ENCODE peak calls at places on chromosomes 4 and X, in ten cellular contexts. One of them, this sample, is unnamed.

GRCh38 chr4:62053974-62054373 is 853.8 kb downstream of the ADGRL3 start:
- DNase-seq in A549: no peak
- DNase-seq in GM12878: no peak
- DNase-seq in K562: no peak
- DNase-seq in endothelial cell of umbilical vein: no peak
- DNase-seq in HCT116: no peak
- DNase-seq in WTC11: no peak
- DNase-seq in SK-N-SH: no peak
- DNase-seq in HepG2: no peak
- DNase-seq in H1: no peak
- DNase-seq in this sample: no peak

GRCh38 chr4:131013226-131013625 is 1917.3 kb downstream of the C4orf33 start:
- DNase-seq in A549: no peak
- DNase-seq in GM12878: no peak
- DNase-seq in K562: no peak
- DNase-seq in endothelial cell of umbilical vein: no peak
- DNase-seq in HCT116: no peak
- DNase-seq in WTC11: no peak
- DNase-seq in SK-N-SH: no peak
- DNase-seq in HepG2: no peak
- DNase-seq in H1: no peak
- DNase-seq in this sample: no peak

GRCh38 chr4:1570291-1571164 is 113.6 kb downstream of the FAM53A start:
- DNase-seq in A549: no peak
- DNase-seq in GM12878: no peak
- DNase-seq in K562: no peak
- DNase-seq in endothelial cell of umbilical vein: no peak
- DNase-seq in HCT116: no peak
- DNase-seq in WTC11: peak; percentile 31
- DNase-seq in SK-N-SH: no peak
- DNase-seq in HepG2: no peak
- DNase-seq in H1: no peak
- DNase-seq in this sample: no peak

GRCh38 chr4:90186229-90186628 is 59.0 kb downstream of the CCSER1 start:
- DNase-seq in A549: no peak
- DNase-seq in GM12878: no peak
- DNase-seq in K562: no peak
- DNase-seq in endothelial cell of umbilical vein: no peak
- DNase-seq in HCT116: no peak
- DNase-seq in WTC11: no peak
- DNase-seq in SK-N-SH: no peak
- DNase-seq in HepG2: no peak
- DNase-seq in H1: no peak
- DNase-seq in this sample: no peak

GRCh38 chr4:14592950-14593349 is 409.3 kb upstream of the CPEB2 start:
- DNase-seq in A549: no peak
- DNase-seq in GM12878: no peak
- DNase-seq in K562: no peak
- DNase-seq in endothelial cell of umbilical vein: no peak
- DNase-seq in HCT116: no peak
- DNase-seq in WTC11: no peak
- DNase-seq in SK-N-SH: no peak
- DNase-seq in HepG2: no peak
- DNase-seq in H1: no peak
- DNase-seq in this sample: no peak

GRCh38 chr4:14916554-14917304 is 85.6 kb upstream of the CPEB2 start:
- DNase-seq in A549: peak; percentile 51
- DNase-seq in GM12878: peak; percentile 12
- DNase-seq in K562: no peak
- DNase-seq in endothelial cell of umbilical vein: no peak
- DNase-seq in HCT116: peak; percentile 10
- DNase-seq in WTC11: no peak
- DNase-seq in SK-N-SH: no peak
- DNase-seq in HepG2: peak; percentile 23
- DNase-seq in H1: no peak
- DNase-seq in this sample: no peak

GRCh38 chr4:20679946-20680345 is 20.3 kb upstream of the PACRGL start:
- DNase-seq in A549: no peak
- DNase-seq in GM12878: no peak
- DNase-seq in K562: no peak
- DNase-seq in endothelial cell of umbilical vein: no peak
- DNase-seq in HCT116: no peak
- DNase-seq in WTC11: no peak
- DNase-seq in SK-N-SH: no peak
- DNase-seq in HepG2: no peak
- DNase-seq in H1: no peak
- DNase-seq in this sample: no peak

GRCh38 chr4:53055274-53055673 is 193.2 kb downstream of the RASL11B start:
- DNase-seq in A549: no peak
- DNase-seq in GM12878: no peak
- DNase-seq in K562: no peak
- DNase-seq in endothelial cell of umbilical vein: no peak
- DNase-seq in HCT116: no peak
- DNase-seq in WTC11: no peak
- DNase-seq in SK-N-SH: peak; percentile 14
- DNase-seq in HepG2: no peak
- DNase-seq in H1: no peak
- DNase-seq in this sample: no peak

GRCh38 chrX:49067285-49068120 is 6.3 kb downstream of the PRAF2 start:
- DNase-seq in A549: no peak
- DNase-seq in GM12878: no peak
- DNase-seq in K562: no peak
- DNase-seq in endothelial cell of umbilical vein: no peak
- DNase-seq in HCT116: no peak
- DNase-seq in WTC11: no peak
- DNase-seq in SK-N-SH: peak; percentile 44
- DNase-seq in HepG2: no peak
- DNase-seq in H1: no peak
- DNase-seq in this sample: no peak

GRCh38 chr4:83454626-83455025 is 997 bp downstream of the HELQ start:
- DNase-seq in A549: no peak
- DNase-seq in GM12878: no peak
- DNase-seq in K562: no peak
- DNase-seq in endothelial cell of umbilical vein: no peak
- DNase-seq in HCT116: no peak
- DNase-seq in WTC11: no peak
- DNase-seq in SK-N-SH: no peak
- DNase-seq in HepG2: no peak
- DNase-seq in H1: no peak
- DNase-seq in this sample: peak; percentile 19

GRCh38 chr4:7159923-7160322 is 32.4 kb upstream of the SORCS2 start:
- DNase-seq in A549: no peak
- DNase-seq in GM12878: no peak
- DNase-seq in K562: no peak
- DNase-seq in endothelial cell of umbilical vein: no peak
- DNase-seq in HCT116: no peak
- DNase-seq in WTC11: no peak
- DNase-seq in SK-N-SH: no peak
- DNase-seq in HepG2: peak; percentile 69
- DNase-seq in H1: no peak
- DNase-seq in this sample: no peak

GRCh38 chr4:86107112-86107511 is 252.7 kb downstream of the MAPK10 start:
- DNase-seq in A549: no peak
- DNase-seq in GM12878: no peak
- DNase-seq in K562: no peak
- DNase-seq in endothelial cell of umbilical vein: no peak
- DNase-seq in HCT116: no peak
- DNase-seq in WTC11: no peak
- DNase-seq in SK-N-SH: no peak
- DNase-seq in HepG2: no peak
- DNase-seq in H1: no peak
- DNase-seq in this sample: no peak

DNA sequence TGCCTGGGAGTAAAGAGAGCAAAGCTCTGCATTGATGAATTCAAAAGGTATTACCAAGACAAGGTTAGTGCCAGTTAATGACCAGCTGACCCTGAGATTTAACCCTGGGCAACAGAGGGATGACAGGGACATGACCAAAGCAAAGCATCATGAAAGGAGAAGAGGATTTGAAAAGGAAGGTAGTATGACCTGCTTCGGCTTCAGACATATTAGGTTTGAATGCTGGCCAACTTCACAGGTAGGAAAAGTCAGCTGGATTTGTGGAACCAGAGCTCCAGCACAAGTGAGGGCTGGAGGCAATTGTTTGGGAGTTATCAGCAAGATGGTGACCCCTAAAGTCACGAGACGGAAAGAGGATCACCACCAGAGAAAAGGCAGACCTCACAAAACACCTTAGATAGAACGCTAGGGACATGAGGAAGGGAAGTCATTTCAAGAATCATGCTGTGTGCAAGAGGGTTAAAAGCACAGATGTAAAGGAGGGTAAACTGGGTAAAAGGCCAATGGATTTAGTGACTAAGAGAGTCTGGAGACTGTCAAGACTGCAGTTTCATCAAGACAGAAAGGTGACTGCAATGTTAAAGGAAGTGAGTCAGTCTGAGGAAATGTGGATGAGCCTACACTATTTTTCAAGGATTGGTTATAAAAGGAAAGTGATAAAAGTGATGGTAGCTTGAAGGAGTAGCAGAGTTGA is 45.6 kb downstream of the SH3RF1 start:
- DNase-seq in A549: peak; percentile 39
- DNase-seq in GM12878: no peak
- DNase-seq in K562: no peak
- DNase-seq in endothelial cell of umbilical vein: peak; percentile 87
- DNase-seq in HCT116: peak; percentile 93
- DNase-seq in WTC11: no peak
- DNase-seq in SK-N-SH: no peak
- DNase-seq in HepG2: no peak
- DNase-seq in H1: no peak
- DNase-seq in this sample: peak; percentile 30
- TF ChIP-seq MAX in A549: peak; percentile 27
- TF ChIP-seq MAX in GM12878: no peak
- TF ChIP-seq MAX in K562: no peak
- TF ChIP-seq MAX in endothelial cell of umbilical vein: no peak
- TF ChIP-seq MAX in HCT116: peak; percentile 82
- TF ChIP-seq MAX in WTC11: no peak
- TF ChIP-seq MAX in SK-N-SH: peak; percentile 92
- TF ChIP-seq MAX in HepG2: no peak
- TF ChIP-seq MAX in H1: no peak
- TF ChIP-seq MAX in this sample: no peak

GRCh38 chrX:46953597-46953996 is 41.4 kb downstream of the JADE3 start:
- DNase-seq in A549: no peak
- DNase-seq in GM12878: no peak
- DNase-seq in K562: no peak
- DNase-seq in endothelial cell of umbilical vein: peak; percentile 64
- DNase-seq in HCT116: no peak
- DNase-seq in WTC11: no peak
- DNase-seq in SK-N-SH: no peak
- DNase-seq in HepG2: peak; percentile 75
- DNase-seq in H1: no peak
- DNase-seq in this sample: peak; percentile 50
- TF ChIP-seq MAX in A549: no peak
- TF ChIP-seq MAX in GM12878: no peak
- TF ChIP-seq MAX in K562: no peak
- TF ChIP-seq MAX in endothelial cell of umbilical vein: no peak
- TF ChIP-seq MAX in HCT116: no peak
- TF ChIP-seq MAX in WTC11: no peak
- TF ChIP-seq MAX in SK-N-SH: no peak
- TF ChIP-seq MAX in HepG2: peak; percentile 19
- TF ChIP-seq MAX in H1: no peak
- TF ChIP-seq MAX in this sample: no peak

GRCh38 chrX:79095441-79096338 is 48.8 kb upstream of the GPR174 start:
- DNase-seq in A549: no peak
- DNase-seq in GM12878: no peak
- DNase-seq in K562: no peak
- DNase-seq in endothelial cell of umbilical vein: peak; percentile 11
- DNase-seq in HCT116: no peak
- DNase-seq in WTC11: no peak
- DNase-seq in SK-N-SH: no peak
- DNase-seq in HepG2: no peak
- DNase-seq in H1: no peak
- DNase-seq in this sample: no peak
- TF ChIP-seq MAX in A549: no peak
- TF ChIP-seq MAX in GM12878: no peak
- TF ChIP-seq MAX in K562: no peak
- TF ChIP-seq MAX in endothelial cell of umbilical vein: no peak
- TF ChIP-seq MAX in HCT116: no peak
- TF ChIP-seq MAX in WTC11: no peak
- TF ChIP-seq MAX in SK-N-SH: no peak
- TF ChIP-seq MAX in HepG2: no peak
- TF ChIP-seq MAX in H1: no peak
- TF ChIP-seq MAX in this sample: no peak

GRCh38 chrX:82961129-82961528 is 547.0 kb upstream of the POU3F4 start:
- DNase-seq in A549: no peak
- DNase-seq in GM12878: no peak
- DNase-seq in K562: no peak
- DNase-seq in endothelial cell of umbilical vein: no peak
- DNase-seq in HCT116: peak; percentile 23
- DNase-seq in WTC11: peak; percentile 11
- DNase-seq in SK-N-SH: no peak
- DNase-seq in HepG2: no peak
- DNase-seq in H1: no peak
- DNase-seq in this sample: peak; percentile 6
- TF ChIP-seq MAX in A549: no peak
- TF ChIP-seq MAX in GM12878: no peak
- TF ChIP-seq MAX in K562: no peak
- TF ChIP-seq MAX in endothelial cell of umbilical vein: no peak
- TF ChIP-seq MAX in HCT116: no peak
- TF ChIP-seq MAX in WTC11: no peak
- TF ChIP-seq MAX in SK-N-SH: no peak
- TF ChIP-seq MAX in HepG2: no peak
- TF ChIP-seq MAX in H1: no peak
- TF ChIP-seq MAX in this sample: no peak

GRCh38 chr4:39754309-39754708 is 56.4 kb downstream of the UBE2K start:
- DNase-seq in A549: no peak
- DNase-seq in GM12878: no peak
- DNase-seq in K562: no peak
- DNase-seq in endothelial cell of umbilical vein: no peak
- DNase-seq in HCT116: no peak
- DNase-seq in WTC11: no peak
- DNase-seq in SK-N-SH: no peak
- DNase-seq in HepG2: no peak
- DNase-seq in H1: no peak
- DNase-seq in this sample: no peak

GRCh38 chr4:39758176-39758575 is 60.2 kb downstream of the UBE2K start:
- DNase-seq in A549: no peak
- DNase-seq in GM12878: no peak
- DNase-seq in K562: no peak
- DNase-seq in endothelial cell of umbilical vein: no peak
- DNase-seq in HCT116: no peak
- DNase-seq in WTC11: no peak
- DNase-seq in SK-N-SH: no peak
- DNase-seq in HepG2: no peak
- DNase-seq in H1: no peak
- DNase-seq in this sample: no peak

GRCh38 chr4:39759569-39759968 is 61.6 kb downstream of the UBE2K start:
- DNase-seq in A549: no peak
- DNase-seq in GM12878: no peak
- DNase-seq in K562: no peak
- DNase-seq in endothelial cell of umbilical vein: no peak
- DNase-seq in HCT116: no peak
- DNase-seq in WTC11: no peak
- DNase-seq in SK-N-SH: no peak
- DNase-seq in HepG2: no peak
- DNase-seq in H1: no peak
- DNase-seq in this sample: no peak

GRCh38 chr4:39750216-39750615 is 52.3 kb downstream of the UBE2K start:
- DNase-seq in A549: no peak
- DNase-seq in GM12878: no peak
- DNase-seq in K562: no peak
- DNase-seq in endothelial cell of umbilical vein: peak; percentile 91
- DNase-seq in HCT116: no peak
- DNase-seq in WTC11: no peak
- DNase-seq in SK-N-SH: no peak
- DNase-seq in HepG2: no peak
- DNase-seq in H1: no peak
- DNase-seq in this sample: no peak

GRCh38 chr4:39756159-39756558 is 58.2 kb downstream of the UBE2K start:
- DNase-seq in A549: no peak
- DNase-seq in GM12878: no peak
- DNase-seq in K562: no peak
- DNase-seq in endothelial cell of umbilical vein: no peak
- DNase-seq in HCT116: no peak
- DNase-seq in WTC11: no peak
- DNase-seq in SK-N-SH: no peak
- DNase-seq in HepG2: no peak
- DNase-seq in H1: no peak
- DNase-seq in this sample: no peak
- TF ChIP-seq MAX in A549: no peak
- TF ChIP-seq MAX in GM12878: no peak
- TF ChIP-seq MAX in K562: no peak
- TF ChIP-seq MAX in endothelial cell of umbilical vein: no peak
- TF ChIP-seq MAX in HCT116: no peak
- TF ChIP-seq MAX in WTC11: no peak
- TF ChIP-seq MAX in SK-N-SH: no peak
- TF ChIP-seq MAX in HepG2: no peak
- TF ChIP-seq MAX in H1: no peak
- TF ChIP-seq MAX in this sample: no peak